ENCODE peak calls at places on chromosomes 16 and 17, in nine cellular contexts. U, Z, M, O, I, H, N, S and R are unnamed samples.

GRCh38 chr16:83115491-83116232 is 488.9 kb downstream of the CDH13 start:
- DNase-seq in U (no peak), Z (no peak), M (no peak), O (peak), I (no peak), H (no peak), N (no peak), S (peak), R (no peak)

GRCh38 chr17:39924691-39925055 is 2.7 kb downstream of the ORMDL3 start:
- DNase-seq in U (no peak), Z (no peak), M (no peak), O (no peak), I (no peak), H (no peak), N (no peak), S (no peak), R (no peak)

GRCh38 chr16:48959747-48960146 is 321.9 kb downstream of the CBLN1 start:
- DNase-seq in U (no peak), Z (no peak), M (no peak), O (no peak), I (no peak), H (no peak), N (no peak), S (no peak), R (no peak)

GRCh38 chr17:7014995-7015586 is 2.7 kb downstream of the RNASEK start:
- DNase-seq in U (peak), Z (no peak), M (no peak), O (peak), I (peak), H (peak), N (no peak), S (peak), R (no peak)

GRCh38 chr16:12680531-12680930 is 123.2 kb downstream of the CPPED1 start:
- DNase-seq in U (no peak), Z (no peak), M (no peak), O (no peak), I (no peak), H (no peak), N (no peak), S (no peak), R (no peak)

GRCh38 chr16:8848939-8849391 is 19.8 kb downstream of the CARHSP1 start:
- DNase-seq in U (peak), Z (no peak), M (no peak), O (no peak), I (no peak), H (no peak), N (no peak), S (no peak), R (no peak)

GRCh38 chr17:59964455-59965328 is at the start of gene RNFT1:
- DNase-seq in U (peak), Z (peak), M (peak), O (peak), I (peak), H (peak), N (peak), S (peak), R (peak)

GRCh38 chr16:89880477-89881367 is 7.3 kb downstream of the TCF25 start:
- DNase-seq in U (no peak), Z (no peak), M (no peak), O (no peak), I (no peak), H (no peak), N (no peak), S (no peak), R (no peak)

GRCh38 chr16:7344806-7345416 is 12.3 kb downstream of the RBFOX1 start:
- DNase-seq in U (no peak), Z (no peak), M (no peak), O (no peak), I (no peak), H (no peak), N (no peak), S (no peak), R (no peak)

GRCh38 chr16:67736858-67737257 is 17.7 kb upstream of the GFOD2 start:
- DNase-seq in U (no peak), Z (peak), M (no peak), O (no peak), I (no peak), H (no peak), N (no peak), S (no peak), R (no peak)

GRCh38 chr17:74768069-74768762 is 7.9 kb downstream of the NAT9 start:
- DNase-seq in U (peak), Z (peak), M (no peak), O (no peak), I (no peak), H (no peak), N (peak), S (no peak), R (no peak)

GRCh38 chr16:65469116-65469515 is 347.3 kb upstream of the CDH11 start:
- DNase-seq in U (no peak), Z (no peak), M (no peak), O (no peak), I (no peak), H (no peak), N (no peak), S (no peak), R (no peak)

GRCh38 chr17:68686108-68686988 is 85.2 kb upstream of the FAM20A start:
- DNase-seq in U (no peak), Z (no peak), M (no peak), O (no peak), I (no peak), H (no peak), N (no peak), S (no peak), R (no peak)

GRCh38 chr16:58026139-58026704 is 668 bp downstream of the MMP15 start:
- DNase-seq in U (peak), Z (peak), M (peak), O (peak), I (no peak), H (peak), N (peak), S (no peak), R (peak)

GRCh38 chr17:33469911-33470310 is 176.8 kb upstream of the ASIC2 start:
- DNase-seq in U (peak), Z (no peak), M (no peak), O (no peak), I (no peak), H (peak), N (no peak), S (no peak), R (no peak)

GRCh38 chr16:10519297-10519696 is 61.1 kb downstream of the EMP2 start:
- DNase-seq in U (no peak), Z (no peak), M (no peak), O (no peak), I (no peak), H (no peak), N (no peak), S (no peak), R (no peak)

DNA sequence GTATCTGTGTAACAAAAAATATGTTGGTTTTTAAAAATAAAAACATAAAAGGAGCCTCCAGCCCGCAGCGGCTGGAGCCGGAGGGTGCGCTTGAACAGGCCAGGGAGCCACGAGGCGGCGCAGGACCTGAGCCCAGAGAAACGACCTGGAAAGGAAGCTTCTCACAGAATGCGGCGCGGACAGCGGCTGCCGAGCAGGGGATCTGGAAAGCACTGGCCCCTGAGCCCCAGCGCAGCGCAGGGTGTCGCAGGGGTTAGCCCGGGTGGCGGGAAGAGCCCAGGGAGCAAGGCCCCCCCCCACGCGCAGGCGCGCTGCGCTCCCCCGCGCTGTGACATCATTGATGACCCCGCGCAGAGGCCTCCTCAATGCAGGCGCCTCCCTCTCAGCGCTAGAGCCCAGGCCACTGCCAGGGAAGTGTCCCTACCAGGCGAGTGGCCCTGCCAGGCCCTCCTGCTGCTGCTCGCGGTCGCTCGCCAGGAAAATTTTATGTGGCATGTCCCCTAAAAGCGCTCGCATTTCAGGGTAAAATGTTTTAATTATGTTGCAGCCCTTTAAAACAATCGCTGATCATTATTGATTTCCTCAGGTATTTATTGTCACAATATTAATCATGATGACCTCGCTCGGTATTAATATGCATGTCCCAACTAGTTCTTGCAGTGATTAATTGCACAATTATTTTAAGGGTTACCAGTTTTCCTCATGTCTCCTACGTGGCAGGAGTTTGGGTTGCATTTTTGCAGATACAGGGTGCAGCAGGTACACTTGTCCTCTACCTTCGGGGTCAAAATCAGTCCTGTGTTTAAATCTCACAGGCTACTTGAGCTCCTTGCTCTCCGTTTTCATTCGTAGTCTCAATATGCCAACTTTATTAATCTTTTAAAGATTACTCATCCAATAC is 134.2 kb downstream of the USP22 start:
- DNase-seq in U (peak), Z (peak), M (peak), O (peak), I (peak), H (peak), N (peak), S (peak), R (peak)
- TF ChIP-seq CTCF in U (peak), Z (peak), M (no peak), O (peak), I (peak), H (peak), N (peak), S (peak), R (peak)

DNA sequence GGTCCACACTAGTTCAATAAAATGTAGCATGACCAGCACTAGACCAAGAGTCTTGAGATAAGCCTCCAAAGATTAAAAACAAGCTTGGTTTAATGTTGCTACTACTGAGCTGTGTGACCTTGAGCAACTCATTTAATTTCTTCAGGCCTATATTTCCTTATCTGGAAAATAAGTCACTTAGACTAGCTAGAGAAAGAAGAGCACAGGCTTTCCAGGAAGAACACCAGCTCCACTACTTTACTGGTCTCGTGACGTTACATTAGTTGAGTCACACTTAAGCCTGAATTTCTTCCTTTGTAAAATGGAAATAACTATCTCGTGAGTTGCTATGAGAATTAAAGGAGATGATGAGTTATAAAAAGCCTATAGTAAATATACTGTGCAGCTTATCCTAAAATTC is 5.4 kb downstream of the HELZ start:
- DNase-seq in U (peak), Z (no peak), M (no peak), O (no peak), I (no peak), H (no peak), N (no peak), S (no peak), R (no peak)
- TF ChIP-seq CTCF in U (no peak), Z (no peak), M (no peak), O (no peak), I (no peak), H (no peak), N (no peak), S (no peak), R (no peak)

GRCh38 chr17:77208217-77208808 is 67.5 kb downstream of the SEC14L1 start:
- DNase-seq in U (peak), Z (peak), M (peak), O (no peak), I (no peak), H (no peak), N (no peak), S (no peak), R (no peak)
- TF ChIP-seq CTCF in U (peak), Z (no peak), M (no peak), O (no peak), I (no peak), H (no peak), N (peak), S (no peak), R (no peak)

GRCh38 chr17:4880850-4881249 is 18.5 kb upstream of the C17orf107 start:
- DNase-seq in U (no peak), Z (no peak), M (no peak), O (no peak), I (no peak), H (no peak), N (no peak), S (no peak), R (no peak)

GRCh38 chr17:4884489-4884888 is 14.8 kb upstream of the C17orf107 start:
- DNase-seq in U (no peak), Z (no peak), M (no peak), O (no peak), I (no peak), H (no peak), N (no peak), S (no peak), R (no peak)

GRCh38 chr17:4879591-4879990 is 19.7 kb upstream of the C17orf107 start:
- DNase-seq in U (no peak), Z (no peak), M (no peak), O (no peak), I (no peak), H (no peak), N (no peak), S (no peak), R (no peak)

GRCh38 chr17:4877089-4877488 is 22.2 kb upstream of the C17orf107 start:
- DNase-seq in U (no peak), Z (no peak), M (no peak), O (no peak), I (no peak), H (no peak), N (no peak), S (no peak), R (no peak)

DNA sequence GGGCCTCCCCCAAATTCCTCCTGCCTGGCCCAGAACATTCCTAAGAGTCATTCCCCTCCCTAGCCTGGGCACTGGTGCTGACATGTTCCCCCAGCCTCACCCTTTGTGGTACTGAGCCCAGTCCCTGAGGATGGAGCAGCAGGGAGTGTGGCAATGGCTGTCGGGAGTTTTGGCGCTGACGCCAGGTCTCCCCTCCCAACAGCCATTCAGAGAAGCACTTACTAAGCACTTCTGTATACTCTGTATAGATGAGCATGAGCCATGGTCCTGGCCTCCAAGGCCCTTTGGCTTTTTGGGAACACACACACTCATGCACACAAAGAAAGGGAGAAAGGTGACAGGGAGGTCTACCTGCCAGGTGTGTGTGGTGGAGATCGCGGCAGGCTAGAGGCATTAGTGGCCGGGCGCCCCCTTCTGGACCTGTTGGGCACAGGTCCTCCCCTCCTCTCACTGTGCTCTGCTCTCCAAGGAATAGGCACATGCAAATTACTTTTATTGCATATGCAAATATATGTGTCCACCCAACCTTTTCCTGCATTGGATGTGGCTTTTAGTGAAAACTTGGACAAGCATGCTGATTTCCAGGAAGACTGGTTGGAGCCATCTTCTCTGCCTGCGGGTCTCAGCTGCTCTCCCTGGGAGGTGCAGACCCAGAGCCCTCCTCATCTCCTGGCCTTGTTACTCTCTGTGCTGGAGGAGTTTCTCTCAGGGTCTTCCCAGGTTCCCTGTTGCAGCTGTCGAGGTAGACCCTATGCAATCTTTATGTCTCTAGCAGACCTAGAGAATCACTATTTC is 17.4 kb upstream of the C17orf107 start:
- DNase-seq in U (peak), Z (peak), M (peak), O (peak), I (peak), H (peak), N (peak), S (peak), R (no peak)
- TF ChIP-seq CTCF in U (peak), Z (peak), M (peak), O (peak), I (peak), H (peak), N (peak), S (peak), R (peak)